ENCODE peak calls at places on chromosomes 2 and 18, in seven cellular contexts. One of them, this sample, is unnamed.

GRCh38 chr2:57886196-57886786 is 160.3 kb upstream of the VRK2 start:
- DNase-seq in SK-N-SH: peak
- DNase-seq in aorta: no peak
- DNase-seq in SK-N-MC: no peak
- DNase-seq in fibroblast of the aortic adventitia: no peak
- DNase-seq in stomach: no peak
- DNase-seq in testis: no peak
- DNase-seq in this sample: no peak

GRCh38 chr2:181790716-181791649 is 100.5 kb upstream of the ITPRID2 start:
- DNase-seq in aorta: no peak
- DNase-seq in testis: no peak
- DNase-seq in stomach: no peak
- DNase-seq in fibroblast of the aortic adventitia: peak
- DNase-seq in SK-N-MC: no peak
- DNase-seq in SK-N-SH: no peak
- DNase-seq in this sample: peak

GRCh38 chr2:38740851-38741541 is 10.2 kb downstream of the SRSF7 start:
- DNase-seq in aorta: peak
- DNase-seq in testis: no peak
- DNase-seq in SK-N-MC: no peak
- DNase-seq in SK-N-SH: peak
- DNase-seq in fibroblast of the aortic adventitia: peak
- DNase-seq in stomach: no peak
- DNase-seq in this sample: peak

GRCh38 chr2:216683846-216684245 is 11.5 kb downstream of the IGFBP5 start:
- DNase-seq in testis: peak
- DNase-seq in stomach: no peak
- DNase-seq in aorta: peak
- DNase-seq in SK-N-MC: no peak
- DNase-seq in SK-N-SH: no peak
- DNase-seq in fibroblast of the aortic adventitia: peak
- DNase-seq in this sample: no peak

GRCh38 chr2:42086500-42086953 is 38.7 kb downstream of the PKDCC start:
- DNase-seq in SK-N-SH: peak
- DNase-seq in aorta: no peak
- DNase-seq in testis: peak
- DNase-seq in stomach: peak
- DNase-seq in SK-N-MC: peak
- DNase-seq in fibroblast of the aortic adventitia: peak
- DNase-seq in this sample: peak

GRCh38 chr2:99659874-99660273 is 170.1 kb upstream of the REV1 start:
- DNase-seq in SK-N-MC: no peak
- DNase-seq in SK-N-SH: no peak
- DNase-seq in fibroblast of the aortic adventitia: peak
- DNase-seq in aorta: no peak
- DNase-seq in testis: no peak
- DNase-seq in stomach: no peak
- DNase-seq in this sample: no peak

GRCh38 chr2:147025611-147026010 is 819.2 kb upstream of the ACVR2A start:
- DNase-seq in aorta: no peak
- DNase-seq in SK-N-MC: no peak
- DNase-seq in fibroblast of the aortic adventitia: peak
- DNase-seq in stomach: no peak
- DNase-seq in testis: no peak
- DNase-seq in SK-N-SH: no peak
- DNase-seq in this sample: no peak

GRCh38 chr2:108829916-108830315 is 43.3 kb downstream of the CCDC138 start:
- DNase-seq in SK-N-MC: no peak
- DNase-seq in aorta: no peak
- DNase-seq in testis: no peak
- DNase-seq in SK-N-SH: no peak
- DNase-seq in fibroblast of the aortic adventitia: no peak
- DNase-seq in stomach: no peak
- DNase-seq in this sample: no peak

GRCh38 chr2:3488768-3489448 is 30.4 kb downstream of the ADI1 start:
- DNase-seq in testis: no peak
- DNase-seq in SK-N-MC: no peak
- DNase-seq in SK-N-SH: peak
- DNase-seq in stomach: no peak
- DNase-seq in aorta: no peak
- DNase-seq in fibroblast of the aortic adventitia: no peak
- DNase-seq in this sample: peak

GRCh38 chr2:170814551-170815245 is 2.0 kb upstream of the GAD1 start:
- DNase-seq in SK-N-MC: no peak
- DNase-seq in fibroblast of the aortic adventitia: no peak
- DNase-seq in stomach: no peak
- DNase-seq in testis: no peak
- DNase-seq in SK-N-SH: no peak
- DNase-seq in aorta: no peak
- DNase-seq in this sample: no peak

GRCh38 chr18:48541026-48541746 is 2.4 kb downstream of the CTIF start:
- DNase-seq in aorta: peak
- DNase-seq in stomach: peak
- DNase-seq in SK-N-MC: no peak
- DNase-seq in SK-N-SH: peak
- DNase-seq in testis: peak
- DNase-seq in fibroblast of the aortic adventitia: peak
- DNase-seq in this sample: peak

GRCh38 chr2:105780606-105781005 is 35.9 kb downstream of the NCK2 start:
- DNase-seq in aorta: no peak
- DNase-seq in stomach: no peak
- DNase-seq in fibroblast of the aortic adventitia: no peak
- DNase-seq in testis: no peak
- DNase-seq in SK-N-MC: no peak
- DNase-seq in SK-N-SH: no peak
- DNase-seq in this sample: no peak

GRCh38 chr18:46656326-46657114 is 500 bp downstream of the LOXHD1 start:
- DNase-seq in fibroblast of the aortic adventitia: no peak
- DNase-seq in SK-N-SH: no peak
- DNase-seq in aorta: peak
- DNase-seq in testis: no peak
- DNase-seq in SK-N-MC: no peak
- DNase-seq in stomach: no peak
- DNase-seq in this sample: no peak

GRCh38 chr2:207692206-207693065 is 19.0 kb upstream of the CCNYL1 start:
- DNase-seq in SK-N-SH: peak
- DNase-seq in fibroblast of the aortic adventitia: no peak
- DNase-seq in aorta: no peak
- DNase-seq in stomach: peak
- DNase-seq in testis: peak
- DNase-seq in SK-N-MC: no peak
- DNase-seq in this sample: peak

GRCh38 chr18:59957957-59958356 is 58.2 kb downstream of the PMAIP1 start:
- DNase-seq in testis: peak
- DNase-seq in stomach: peak
- DNase-seq in SK-N-SH: peak
- DNase-seq in SK-N-MC: no peak
- DNase-seq in aorta: no peak
- DNase-seq in fibroblast of the aortic adventitia: peak
- DNase-seq in this sample: peak

GRCh38 chr18:76697441-76697901 is 124.9 kb upstream of the ZNF236 start:
- DNase-seq in fibroblast of the aortic adventitia: peak
- DNase-seq in SK-N-MC: no peak
- DNase-seq in aorta: no peak
- DNase-seq in SK-N-SH: no peak
- DNase-seq in testis: peak
- DNase-seq in stomach: no peak
- DNase-seq in this sample: peak

GRCh38 chr2:28397043-28397381 is 4.4 kb downstream of the FOSL2 start:
- DNase-seq in aorta: no peak
- DNase-seq in SK-N-SH: no peak
- DNase-seq in testis: no peak
- DNase-seq in stomach: no peak
- DNase-seq in fibroblast of the aortic adventitia: no peak
- DNase-seq in SK-N-MC: no peak
- DNase-seq in this sample: no peak
- H3K4me3 ChIP-seq in aorta: no peak
- H3K4me3 ChIP-seq in SK-N-SH: peak
- H3K4me3 ChIP-seq in testis: no peak
- H3K4me3 ChIP-seq in stomach: peak
- H3K4me3 ChIP-seq in fibroblast of the aortic adventitia: peak
- H3K4me3 ChIP-seq in SK-N-MC: no peak
- H3K4me3 ChIP-seq in this sample: no peak

GRCh38 chr2:112585400-112585799 is 991 bp downstream of the CHCHD5 start:
- DNase-seq in SK-N-SH: no peak
- DNase-seq in testis: no peak
- DNase-seq in aorta: no peak
- DNase-seq in stomach: no peak
- DNase-seq in SK-N-MC: no peak
- DNase-seq in fibroblast of the aortic adventitia: no peak
- DNase-seq in this sample: no peak
- H3K4me3 ChIP-seq in SK-N-SH: peak
- H3K4me3 ChIP-seq in testis: no peak
- H3K4me3 ChIP-seq in aorta: no peak
- H3K4me3 ChIP-seq in stomach: peak
- H3K4me3 ChIP-seq in SK-N-MC: peak
- H3K4me3 ChIP-seq in fibroblast of the aortic adventitia: peak
- H3K4me3 ChIP-seq in this sample: no peak

DNA sequence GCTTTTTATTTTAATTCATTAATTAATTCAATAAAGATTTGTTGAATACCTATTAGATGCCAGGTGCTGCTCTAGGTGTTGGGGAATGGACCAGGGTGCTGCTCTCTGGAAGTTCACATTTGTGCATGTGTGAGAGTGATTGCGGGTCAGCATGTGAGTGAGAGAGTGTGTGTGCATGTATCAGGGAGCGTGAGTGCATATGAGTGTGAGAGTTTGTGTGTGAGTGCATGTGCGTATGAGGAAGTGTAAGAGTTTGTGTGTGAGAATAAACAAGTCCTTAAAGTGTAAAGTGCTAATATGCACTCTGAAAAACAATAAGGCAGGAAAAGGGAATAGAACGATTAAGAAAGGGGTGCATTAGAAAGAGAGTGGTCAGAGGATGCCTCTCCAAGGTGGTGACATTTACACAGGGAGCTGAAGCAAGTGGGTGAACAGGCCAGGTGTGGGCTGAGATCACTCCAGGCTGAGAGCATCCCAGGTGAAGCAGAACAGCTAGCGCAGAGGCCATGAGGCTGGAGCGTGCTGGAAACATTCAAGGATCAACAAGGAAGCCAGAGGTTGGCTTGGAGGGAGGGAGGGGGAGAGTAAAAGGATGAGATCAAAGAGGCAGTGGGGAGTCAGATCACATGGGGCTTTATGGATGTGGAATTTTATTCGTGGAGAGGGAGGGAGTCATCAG is 50.5 kb upstream of the SLC1A4 start:
- DNase-seq in aorta: no peak
- DNase-seq in testis: no peak
- DNase-seq in fibroblast of the aortic adventitia: no peak
- DNase-seq in stomach: no peak
- DNase-seq in SK-N-MC: no peak
- DNase-seq in SK-N-SH: no peak
- DNase-seq in this sample: peak
- H3K4me3 ChIP-seq in aorta: no peak
- H3K4me3 ChIP-seq in testis: no peak
- H3K4me3 ChIP-seq in fibroblast of the aortic adventitia: no peak
- H3K4me3 ChIP-seq in stomach: no peak
- H3K4me3 ChIP-seq in SK-N-MC: no peak
- H3K4me3 ChIP-seq in SK-N-SH: no peak
- H3K4me3 ChIP-seq in this sample: no peak

GRCh38 chr2:237432484-237433092 is 18.6 kb upstream of the COL6A3 start:
- DNase-seq in aorta: no peak
- DNase-seq in SK-N-SH: peak
- DNase-seq in SK-N-MC: no peak
- DNase-seq in stomach: no peak
- DNase-seq in fibroblast of the aortic adventitia: peak
- DNase-seq in testis: peak
- DNase-seq in this sample: peak
- H3K4me3 ChIP-seq in aorta: no peak
- H3K4me3 ChIP-seq in SK-N-SH: no peak
- H3K4me3 ChIP-seq in SK-N-MC: no peak
- H3K4me3 ChIP-seq in stomach: no peak
- H3K4me3 ChIP-seq in fibroblast of the aortic adventitia: no peak
- H3K4me3 ChIP-seq in testis: no peak
- H3K4me3 ChIP-seq in this sample: no peak

DNA sequence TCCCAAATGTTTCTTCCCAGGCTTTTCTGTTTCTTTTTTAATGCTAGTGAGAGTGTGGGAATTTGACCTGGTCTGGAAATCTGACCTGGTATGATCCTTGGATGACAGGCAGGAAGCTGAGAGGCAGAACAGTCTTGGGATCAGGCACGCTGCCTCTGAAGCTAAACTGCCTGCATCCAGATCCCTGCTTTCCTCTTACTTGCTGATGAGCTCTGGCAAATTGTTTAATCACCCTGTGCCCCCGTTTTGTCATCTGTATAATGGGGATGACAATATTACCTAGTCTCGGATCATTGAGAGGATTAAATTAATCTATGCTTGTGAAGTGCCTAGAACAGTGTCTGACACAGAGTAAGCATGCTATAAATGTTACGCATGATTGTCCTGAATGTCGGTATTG is 3.3 kb downstream of the KLHL23 start:
- DNase-seq in stomach: no peak
- DNase-seq in SK-N-MC: no peak
- DNase-seq in SK-N-SH: no peak
- DNase-seq in aorta: no peak
- DNase-seq in testis: peak
- DNase-seq in fibroblast of the aortic adventitia: no peak
- DNase-seq in this sample: no peak
- H3K4me3 ChIP-seq in stomach: peak
- H3K4me3 ChIP-seq in SK-N-MC: peak
- H3K4me3 ChIP-seq in SK-N-SH: no peak
- H3K4me3 ChIP-seq in aorta: no peak
- H3K4me3 ChIP-seq in testis: no peak
- H3K4me3 ChIP-seq in fibroblast of the aortic adventitia: no peak
- H3K4me3 ChIP-seq in this sample: no peak

GRCh38 chr2:142866426-142866825 is 11.0 kb upstream of the KYNU start:
- DNase-seq in aorta: no peak
- DNase-seq in SK-N-MC: no peak
- DNase-seq in stomach: no peak
- DNase-seq in SK-N-SH: no peak
- DNase-seq in testis: no peak
- DNase-seq in fibroblast of the aortic adventitia: no peak
- DNase-seq in this sample: no peak
- H3K4me3 ChIP-seq in aorta: no peak
- H3K4me3 ChIP-seq in SK-N-MC: no peak
- H3K4me3 ChIP-seq in stomach: no peak
- H3K4me3 ChIP-seq in SK-N-SH: no peak
- H3K4me3 ChIP-seq in testis: no peak
- H3K4me3 ChIP-seq in fibroblast of the aortic adventitia: no peak
- H3K4me3 ChIP-seq in this sample: no peak

GRCh38 chr18:44802508-44802907 is 121.8 kb downstream of the SETBP1 start:
- DNase-seq in testis: no peak
- DNase-seq in SK-N-MC: peak
- DNase-seq in fibroblast of the aortic adventitia: peak
- DNase-seq in SK-N-SH: no peak
- DNase-seq in stomach: no peak
- DNase-seq in aorta: no peak
- DNase-seq in this sample: no peak
- H3K4me3 ChIP-seq in testis: no peak
- H3K4me3 ChIP-seq in SK-N-MC: no peak
- H3K4me3 ChIP-seq in fibroblast of the aortic adventitia: no peak
- H3K4me3 ChIP-seq in SK-N-SH: no peak
- H3K4me3 ChIP-seq in stomach: no peak
- H3K4me3 ChIP-seq in aorta: no peak
- H3K4me3 ChIP-seq in this sample: no peak

This sample was measured in small intestine.